ENCODE peak calls at places on chromosomes 16 and 17, in eight cellular contexts. One of them, this sample, is unnamed.

GRCh38 chr17:62614142-62614541 is 13.3 kb upstream of the MRC2 start:
- DNase-seq in lung: no peak
- DNase-seq in ovary: peak
- DNase-seq in cardiac fibroblast: peak
- DNase-seq in omental fat pad: no peak
- DNase-seq in AG09319: peak
- DNase-seq in mammary epithelial cell: no peak
- DNase-seq in pancreas: no peak
- DNase-seq in this sample: no peak

GRCh38 chr16:68064791-68065365 is 20.3 kb upstream of the NFATC3 start:
- DNase-seq in mammary epithelial cell: peak
- DNase-seq in pancreas: peak
- DNase-seq in cardiac fibroblast: peak
- DNase-seq in ovary: peak
- DNase-seq in omental fat pad: no peak
- DNase-seq in lung: peak
- DNase-seq in AG09319: no peak
- DNase-seq in this sample: no peak

GRCh38 chr16:14148569-14148968 is 77.5 kb downstream of the MRTFB start:
- DNase-seq in AG09319: no peak
- DNase-seq in ovary: no peak
- DNase-seq in cardiac fibroblast: peak
- DNase-seq in mammary epithelial cell: peak
- DNase-seq in lung: no peak
- DNase-seq in omental fat pad: no peak
- DNase-seq in pancreas: no peak
- DNase-seq in this sample: no peak

GRCh38 chr16:85094176-85094805 is 18.0 kb downstream of the CIBAR2 start:
- DNase-seq in cardiac fibroblast: no peak
- DNase-seq in pancreas: no peak
- DNase-seq in ovary: no peak
- DNase-seq in mammary epithelial cell: no peak
- DNase-seq in AG09319: no peak
- DNase-seq in lung: no peak
- DNase-seq in omental fat pad: no peak
- DNase-seq in this sample: no peak

GRCh38 chr16:81831722-81832126 is 52.6 kb downstream of the PLCG2 start:
- DNase-seq in lung: peak
- DNase-seq in AG09319: no peak
- DNase-seq in cardiac fibroblast: no peak
- DNase-seq in mammary epithelial cell: no peak
- DNase-seq in pancreas: no peak
- DNase-seq in ovary: no peak
- DNase-seq in omental fat pad: no peak
- DNase-seq in this sample: no peak

GRCh38 chr16:83689385-83689831 is 118.4 kb upstream of the HSBP1 start:
- DNase-seq in cardiac fibroblast: peak
- DNase-seq in omental fat pad: no peak
- DNase-seq in lung: no peak
- DNase-seq in AG09319: peak
- DNase-seq in ovary: no peak
- DNase-seq in mammary epithelial cell: peak
- DNase-seq in pancreas: no peak
- DNase-seq in this sample: peak

GRCh38 chr17:17406225-17406624 is 70.6 kb upstream of the MED9 start:
- DNase-seq in AG09319: no peak
- DNase-seq in mammary epithelial cell: no peak
- DNase-seq in lung: no peak
- DNase-seq in omental fat pad: no peak
- DNase-seq in cardiac fibroblast: no peak
- DNase-seq in pancreas: no peak
- DNase-seq in ovary: no peak
- DNase-seq in this sample: no peak

GRCh38 chr16:24540575-24541240 is 1.3 kb downstream of the RBBP6 start:
- DNase-seq in AG09319: no peak
- DNase-seq in omental fat pad: no peak
- DNase-seq in ovary: no peak
- DNase-seq in lung: no peak
- DNase-seq in pancreas: no peak
- DNase-seq in mammary epithelial cell: peak
- DNase-seq in cardiac fibroblast: peak
- DNase-seq in this sample: no peak

GRCh38 chr16:12252616-12253015 is 276.1 kb downstream of the SNX29 start:
- DNase-seq in pancreas: no peak
- DNase-seq in omental fat pad: no peak
- DNase-seq in ovary: no peak
- DNase-seq in cardiac fibroblast: no peak
- DNase-seq in AG09319: no peak
- DNase-seq in lung: no peak
- DNase-seq in mammary epithelial cell: no peak
- DNase-seq in this sample: no peak

GRCh38 chr17:78019367-78019975 is 61.0 kb downstream of the TNRC6C start:
- DNase-seq in ovary: no peak
- DNase-seq in omental fat pad: no peak
- DNase-seq in pancreas: no peak
- DNase-seq in cardiac fibroblast: peak
- DNase-seq in mammary epithelial cell: no peak
- DNase-seq in lung: no peak
- DNase-seq in AG09319: no peak
- DNase-seq in this sample: no peak

GRCh38 chr17:19755821-19756510 is 7.9 kb upstream of the ALDH3A1 start:
- DNase-seq in mammary epithelial cell: no peak
- DNase-seq in ovary: no peak
- DNase-seq in omental fat pad: no peak
- DNase-seq in pancreas: no peak
- DNase-seq in AG09319: no peak
- DNase-seq in cardiac fibroblast: no peak
- DNase-seq in lung: no peak
- DNase-seq in this sample: no peak

GRCh38 chr17:76523084-76524037 is 14.1 kb downstream of the CYGB start:
- DNase-seq in omental fat pad: no peak
- DNase-seq in pancreas: peak
- DNase-seq in lung: peak
- DNase-seq in AG09319: no peak
- DNase-seq in cardiac fibroblast: peak
- DNase-seq in mammary epithelial cell: peak
- DNase-seq in ovary: peak
- DNase-seq in this sample: no peak

GRCh38 chr17:44204453-44204882 is 4.8 kb upstream of the ATXN7L3 start:
- DNase-seq in mammary epithelial cell: peak
- DNase-seq in omental fat pad: no peak
- DNase-seq in AG09319: no peak
- DNase-seq in cardiac fibroblast: peak
- DNase-seq in pancreas: peak
- DNase-seq in lung: no peak
- DNase-seq in ovary: no peak
- DNase-seq in this sample: no peak

GRCh38 chr16:62137991-62138390 is 101.8 kb upstream of the CDH8 start:
- DNase-seq in omental fat pad: no peak
- DNase-seq in AG09319: no peak
- DNase-seq in mammary epithelial cell: no peak
- DNase-seq in cardiac fibroblast: no peak
- DNase-seq in pancreas: no peak
- DNase-seq in lung: no peak
- DNase-seq in ovary: no peak
- DNase-seq in this sample: no peak

DNA sequence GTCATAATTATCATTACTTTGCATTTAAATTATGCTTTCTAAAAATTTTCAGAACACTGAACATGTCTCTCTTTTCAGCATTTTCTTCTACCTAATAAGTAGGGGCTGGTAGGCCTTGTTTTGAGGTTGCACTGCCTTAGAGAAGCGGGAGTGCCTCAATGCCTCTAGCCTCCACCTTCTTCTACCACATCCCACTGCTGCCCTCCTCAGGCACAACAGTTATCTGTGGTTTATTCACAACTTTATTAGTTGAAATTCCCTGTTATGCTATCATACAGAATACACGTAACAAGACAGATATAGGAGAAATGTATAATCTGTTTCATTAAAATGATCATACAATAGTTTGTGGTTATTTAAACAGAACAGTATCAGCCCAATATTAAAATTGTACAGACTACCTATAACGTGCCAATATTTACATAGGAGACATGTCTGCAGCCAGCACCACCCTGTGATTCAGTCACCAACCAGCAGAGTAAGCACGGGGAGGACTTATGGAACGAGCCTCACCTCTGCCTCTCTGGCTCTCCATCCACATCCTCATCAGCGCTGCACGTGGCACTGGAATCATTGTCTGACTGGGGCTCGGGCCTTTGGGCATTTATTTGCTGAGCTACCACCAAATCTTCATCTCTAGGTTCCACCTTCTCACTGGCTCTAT is 101.2 kb downstream of the TTC19 start:
- DNase-seq in pancreas: no peak
- DNase-seq in lung: no peak
- DNase-seq in mammary epithelial cell: no peak
- DNase-seq in omental fat pad: no peak
- DNase-seq in ovary: no peak
- DNase-seq in AG09319: no peak
- DNase-seq in cardiac fibroblast: peak
- DNase-seq in this sample: no peak
- TF ChIP-seq CTCF in pancreas: no peak
- TF ChIP-seq CTCF in lung: no peak
- TF ChIP-seq CTCF in mammary epithelial cell: no peak
- TF ChIP-seq CTCF in omental fat pad: no peak
- TF ChIP-seq CTCF in ovary: no peak
- TF ChIP-seq CTCF in AG09319: no peak
- TF ChIP-seq CTCF in cardiac fibroblast: peak
- TF ChIP-seq CTCF in this sample: no peak

DNA sequence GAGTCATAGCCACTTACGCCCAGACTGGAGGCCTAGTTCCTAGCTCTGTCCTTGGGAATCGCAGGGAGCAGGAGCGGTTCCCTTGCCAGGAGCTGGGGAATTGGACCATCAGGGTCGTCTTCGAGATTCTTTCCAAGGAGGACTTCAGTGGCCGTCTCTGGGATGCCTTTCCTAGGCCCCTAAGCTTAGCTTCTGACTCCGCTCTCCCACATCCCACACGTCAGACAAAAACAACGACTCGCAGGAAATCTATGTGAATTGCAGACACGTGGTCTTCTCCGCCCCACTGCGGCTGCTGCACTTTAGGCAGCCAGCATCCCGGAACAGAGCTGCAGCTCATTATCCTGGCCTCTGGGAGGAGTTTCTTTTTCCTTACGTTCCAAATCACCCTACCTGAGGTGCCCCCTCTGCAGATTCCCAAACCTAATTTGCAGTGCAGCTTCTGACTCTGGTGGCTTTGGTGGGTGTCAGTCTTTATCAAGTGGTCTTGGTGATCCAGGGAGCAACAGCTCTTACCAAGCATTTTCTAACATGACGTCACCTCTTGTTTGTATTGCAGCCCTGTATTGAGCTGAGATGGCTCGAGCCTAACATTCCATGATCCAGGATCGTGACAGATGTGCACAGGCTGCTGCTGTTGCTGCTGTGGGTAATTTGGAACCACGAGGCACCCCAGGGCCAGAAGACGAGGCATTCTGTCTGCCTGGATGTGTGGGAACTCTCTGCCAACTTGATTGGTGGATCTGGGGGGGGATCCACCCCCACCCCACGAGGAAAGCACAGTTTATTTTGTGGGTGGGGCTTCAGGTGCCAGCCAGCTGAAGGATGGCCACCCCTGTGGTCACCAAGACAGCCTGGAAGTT is 1.1 kb downstream of the KATNB1 start:
- DNase-seq in lung: no peak
- DNase-seq in cardiac fibroblast: peak
- DNase-seq in AG09319: peak
- DNase-seq in mammary epithelial cell: peak
- DNase-seq in omental fat pad: no peak
- DNase-seq in ovary: no peak
- DNase-seq in pancreas: peak
- DNase-seq in this sample: peak
- TF ChIP-seq CTCF in lung: no peak
- TF ChIP-seq CTCF in cardiac fibroblast: peak
- TF ChIP-seq CTCF in AG09319: peak
- TF ChIP-seq CTCF in mammary epithelial cell: peak
- TF ChIP-seq CTCF in omental fat pad: no peak
- TF ChIP-seq CTCF in ovary: no peak
- TF ChIP-seq CTCF in pancreas: no peak
- TF ChIP-seq CTCF in this sample: peak

DNA sequence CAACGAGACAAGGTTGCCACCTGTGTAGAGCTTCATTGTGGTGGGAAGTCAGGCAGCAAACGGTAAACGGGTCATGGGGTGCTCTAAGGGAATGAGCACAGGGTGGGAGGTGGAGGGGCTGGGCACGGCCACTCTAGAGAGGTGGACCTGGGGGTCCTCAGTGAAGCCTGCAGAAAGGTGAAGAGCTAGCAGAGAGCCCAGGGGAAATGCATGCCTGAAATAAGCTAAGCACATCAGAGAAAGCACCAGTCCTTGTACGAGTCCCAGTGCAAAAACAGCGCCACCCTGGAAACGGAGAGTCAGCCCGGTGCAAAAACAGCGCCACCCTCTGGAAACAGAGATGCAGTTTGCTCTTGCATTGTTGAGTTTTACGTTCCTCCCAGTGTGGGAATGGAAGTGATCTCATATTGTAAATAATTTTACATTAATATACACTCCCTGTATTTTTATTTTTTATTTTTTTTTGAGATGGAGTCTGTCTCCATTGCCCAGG is 65.0 kb downstream of the TBC1D16 start:
- DNase-seq in omental fat pad: no peak
- DNase-seq in cardiac fibroblast: peak
- DNase-seq in ovary: no peak
- DNase-seq in mammary epithelial cell: peak
- DNase-seq in lung: no peak
- DNase-seq in pancreas: no peak
- DNase-seq in AG09319: no peak
- DNase-seq in this sample: no peak
- TF ChIP-seq CTCF in omental fat pad: no peak
- TF ChIP-seq CTCF in cardiac fibroblast: peak
- TF ChIP-seq CTCF in ovary: no peak
- TF ChIP-seq CTCF in mammary epithelial cell: peak
- TF ChIP-seq CTCF in lung: peak
- TF ChIP-seq CTCF in pancreas: no peak
- TF ChIP-seq CTCF in AG09319: peak
- TF ChIP-seq CTCF in this sample: peak

GRCh38 chr17:81666092-81666341 is 388 bp downstream of the OXLD1 start:
- DNase-seq in ovary: no peak
- DNase-seq in pancreas: no peak
- DNase-seq in cardiac fibroblast: no peak
- DNase-seq in lung: no peak
- DNase-seq in mammary epithelial cell: no peak
- DNase-seq in omental fat pad: no peak
- DNase-seq in AG09319: no peak
- DNase-seq in this sample: no peak

GRCh38 chr17:81666342-81667191 is at the start of the genes CCDC137 and OXLD1:
- DNase-seq in AG09319: peak
- DNase-seq in ovary: peak
- DNase-seq in cardiac fibroblast: peak
- DNase-seq in omental fat pad: peak
- DNase-seq in lung: peak
- DNase-seq in pancreas: peak
- DNase-seq in mammary epithelial cell: peak
- DNase-seq in this sample: peak

GRCh38 chr17:81664051-81664470 is 2.3 kb downstream of the OXLD1 start:
- DNase-seq in pancreas: no peak
- DNase-seq in ovary: no peak
- DNase-seq in lung: no peak
- DNase-seq in cardiac fibroblast: peak
- DNase-seq in AG09319: no peak
- DNase-seq in mammary epithelial cell: peak
- DNase-seq in omental fat pad: no peak
- DNase-seq in this sample: no peak

GRCh38 chr17:81665205-81666091 is 957 bp downstream of the OXLD1 start:
- DNase-seq in omental fat pad: peak
- DNase-seq in lung: no peak
- DNase-seq in pancreas: no peak
- DNase-seq in AG09319: no peak
- DNase-seq in ovary: no peak
- DNase-seq in cardiac fibroblast: peak
- DNase-seq in mammary epithelial cell: peak
- DNase-seq in this sample: no peak

GRCh38 chr17:81667754-81668153 is 1.2 kb downstream of the CCDC137 start:
- DNase-seq in pancreas: no peak
- DNase-seq in ovary: no peak
- DNase-seq in cardiac fibroblast: no peak
- DNase-seq in lung: no peak
- DNase-seq in omental fat pad: no peak
- DNase-seq in mammary epithelial cell: peak
- DNase-seq in AG09319: no peak
- DNase-seq in this sample: no peak
- TF ChIP-seq CTCF in pancreas: no peak
- TF ChIP-seq CTCF in ovary: no peak
- TF ChIP-seq CTCF in cardiac fibroblast: no peak
- TF ChIP-seq CTCF in lung: no peak
- TF ChIP-seq CTCF in omental fat pad: no peak
- TF ChIP-seq CTCF in mammary epithelial cell: no peak
- TF ChIP-seq CTCF in AG09319: no peak
- TF ChIP-seq CTCF in this sample: no peak

This sample was measured in retinal pigment epithelial cell.